ENCODE peak calls at places on chromosomes 3 and 15, in four cellular contexts. G is HepG2; Z is Peyer's patch; A is CD8-positive, alpha-beta T cell. N is an unnamed sample.

GRCh38 chr3:126556637-126557414 is 1.9 kb downstream of the C3orf22 start:
- DNase-seq in G (no peak), Z (peak; percentile 2), A (peak; percentile 9), N (peak; percentile 38)

GRCh38 chr3:48561045-48561736 is 2.4 kb downstream of the UCN2 start:
- DNase-seq in G (peak; percentile 71), Z (peak; percentile 31), A (no peak), N (peak; percentile 91)

GRCh38 chr3:14842277-14842676 is 23.5 kb downstream of the FGD5 start:
- DNase-seq in G (no peak), Z (no peak), A (no peak), N (no peak)

GRCh38 chr15:69049976-69050375 is 35.5 kb downstream of the NOX5 start:
- DNase-seq in G (no peak), Z (no peak), A (no peak), N (no peak)

GRCh38 chr3:11631822-11632221 is 11.9 kb downstream of the VGLL4 start:
- DNase-seq in G (no peak), Z (no peak), A (no peak), N (no peak)

GRCh38 chr15:96336045-96336642 is 5.6 kb downstream of the NR2F2 start:
- DNase-seq in G (no peak), Z (no peak), A (no peak), N (no peak)

GRCh38 chr15:93341164-93341563 is 252.2 kb upstream of the RGMA start:
- DNase-seq in G (peak; percentile 95), Z (no peak), A (no peak), N (no peak)

GRCh38 chr3:151011427-151011826 is 38.9 kb upstream of the CLRN1 start:
- DNase-seq in G (no peak), Z (no peak), A (no peak), N (no peak)

GRCh38 chr3:96264701-96265100 is 549.7 kb upstream of the EPHA6 start:
- DNase-seq in G (no peak), Z (no peak), A (no peak), N (no peak)

GRCh38 chr3:44981751-44982150 is 5.7 kb downstream of the EXOSC7 start:
- DNase-seq in G (no peak), Z (no peak), A (no peak), N (no peak)

GRCh38 chr15:88040516-88040915 is 216.0 kb downstream of the NTRK3 start:
- DNase-seq in G (no peak), Z (no peak), A (no peak), N (no peak)

GRCh38 chr15:56765252-56765651 is 31.9 kb upstream of the ZNF280D start:
- DNase-seq in G (no peak), Z (no peak), A (no peak), N (no peak)

GRCh38 chr3:150265305-150265704 is 142.8 kb upstream of the TSC22D2 start:
- DNase-seq in G (no peak), Z (no peak), A (no peak), N (no peak)

GRCh38 chr3:181455276-181455675 is 256.4 kb upstream of the SOX2 start:
- DNase-seq in G (no peak), Z (no peak), A (no peak), N (no peak)

GRCh38 chr15:76991048-76991447 is 3.9 kb upstream of the PSTPIP1 start:
- DNase-seq in G (no peak), Z (no peak), A (no peak), N (peak; percentile 35)

GRCh38 chr3:194574639-194575483 is 58.4 kb downstream of the TMEM44 start:
- DNase-seq in G (no peak), Z (no peak), A (no peak), N (no peak)

GRCh38 chr3:149010504-149010951 is 19.2 kb downstream of the GYG1 start:
- DNase-seq in G (peak; percentile 95), Z (no peak), A (no peak), N (no peak)

GRCh38 chr3:127034990-127035652 is 52.2 kb downstream of the PLXNA1 start:
- DNase-seq in G (no peak), Z (no peak), A (no peak), N (no peak)

GRCh38 chr15:68576253-68577236 is 2.2 kb upstream of the CORO2B start:
- DNase-seq in G (no peak), Z (no peak), A (no peak), N (no peak)

GRCh38 chr15:94582368-94582767 is 351.0 kb downstream of the MCTP2 start:
- DNase-seq in G (peak; percentile 7), Z (no peak), A (peak; percentile 22), N (peak; percentile 88)

GRCh38 chr3:129809297-129809696 is 84.2 kb downstream of the TMCC1 start:
- DNase-seq in G (no peak), Z (no peak), A (no peak), N (no peak)

GRCh38 chr3:83189634-83190033 is 1428.2 kb upstream of the GBE1 start:
- DNase-seq in G (no peak), Z (no peak), A (no peak), N (no peak)

GRCh38 chr3:155712008-155712407 is 32.9 kb downstream of the PLCH1 start:
- DNase-seq in G (no peak), Z (no peak), A (no peak), N (no peak)

GRCh38 chr3:53842436-53843194 is 3.6 kb downstream of the CHDH start:
- DNase-seq in G (peak; percentile 100), Z (no peak), A (no peak), N (peak; percentile 80)

GRCh38 chr3:1723726-1724125 is 374.9 kb upstream of the CNTN4 start:
- DNase-seq in G (no peak), Z (no peak), A (no peak), N (no peak)

GRCh38 chr3:52498134-52499054 is 3.3 kb downstream of the STAB1 start:
- DNase-seq in G (no peak), Z (peak; percentile 41), A (no peak), N (no peak)

GRCh38 chr3:74643636-74644035 is 29.2 kb upstream of the CNTN3 start:
- DNase-seq in G (no peak), Z (no peak), A (no peak), N (no peak)

GRCh38 chr3:185082149-185082548 is 70.7 kb downstream of the C3orf70 start:
- DNase-seq in G (no peak), Z (no peak), A (no peak), N (no peak)

GRCh38 chr15:92878593-92879053 is 21.5 kb upstream of the CHD2 start:
- DNase-seq in G (no peak), Z (no peak), A (no peak), N (no peak)

GRCh38 chr3:46994801-46995731 is 15.6 kb downstream of the NBEAL2 start:
- DNase-seq in G (no peak), Z (no peak), A (no peak), N (no peak)

GRCh38 chr15:80638553-80639167 is 56.5 kb upstream of the ABHD17C start:
- DNase-seq in G (no peak), Z (no peak), A (no peak), N (no peak)

GRCh38 chr3:132553811-132554210 is 43.3 kb upstream of the ACKR4 start:
- DNase-seq in G (no peak), Z (no peak), A (no peak), N (no peak)

GRCh38 chr15:25864966-25865365 is 1.8 kb upstream of the ATP10A start:
- DNase-seq in G (no peak), Z (no peak), A (no peak), N (no peak)

GRCh38 chr3:67414740-67415139 is 239.7 kb downstream of the SUCLG2 start:
- DNase-seq in G (no peak), Z (no peak), A (no peak), N (no peak)

GRCh38 chr15:39429898-39430357 is 151.0 kb upstream of the THBS1 start:
- DNase-seq in G (peak; percentile 20), Z (no peak), A (no peak), N (no peak)

GRCh38 chr15:51776952-51777574 is 25.7 kb downstream of the TMOD2 start:
- DNase-seq in G (peak; percentile 74), Z (peak; percentile 48), A (peak; percentile 63), N (peak; percentile 84)

DNA sequence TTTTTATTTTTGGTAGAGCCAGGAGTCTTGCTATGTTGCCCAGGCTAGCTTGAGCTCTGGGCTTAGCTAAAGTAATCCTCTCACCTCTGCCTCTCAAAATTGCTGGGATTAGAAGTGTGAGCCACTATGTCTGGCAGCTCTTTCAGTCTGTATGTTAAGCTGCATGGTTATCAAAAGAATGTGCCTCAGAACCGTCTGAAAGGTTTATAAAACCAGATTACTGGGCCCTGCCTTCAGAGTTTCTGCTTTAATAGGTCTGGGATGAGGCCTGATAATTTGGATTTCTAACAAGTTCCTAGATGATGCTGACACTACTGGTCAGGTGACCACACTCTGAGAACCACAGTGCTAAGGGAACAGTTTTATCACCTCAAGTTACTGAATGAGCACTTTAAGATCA is 34.6 kb downstream of the SENP5 start:
- DNase-seq in G (no peak), Z (no peak), A (no peak), N (no peak)
- H3K36me3 ChIP-seq in G (peaks cover 12% of the 10 kb centered on the region), Z (no peaks in the 10 kb centered on the region), A (peaks cover 13% of the 10 kb centered on the region), N (peaks cover 79% of the 10 kb centered on the region)

DNA sequence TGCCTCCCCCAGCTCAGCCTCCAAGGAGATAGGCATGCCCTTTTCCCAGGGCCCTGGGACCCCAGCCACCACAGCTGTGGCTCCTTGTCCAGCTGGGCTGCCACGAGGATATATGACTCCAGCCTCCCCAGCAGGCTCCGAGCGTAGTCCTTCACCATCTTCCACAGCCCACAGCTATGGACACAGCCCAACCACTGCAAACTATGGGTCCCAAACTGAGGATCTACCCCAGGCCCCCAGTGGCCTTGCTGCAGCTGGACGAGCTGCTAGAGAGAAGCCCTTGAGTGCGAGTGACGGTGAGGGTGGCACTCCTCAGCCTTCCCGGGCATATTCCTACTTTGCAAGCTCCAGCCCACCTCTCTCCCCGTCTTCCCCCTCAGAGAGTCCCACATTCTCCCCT is 20.5 kb upstream of the APEH start:
- DNase-seq in G (no peak), Z (no peak), A (no peak), N (no peak)
- H3K36me3 ChIP-seq in G (no peaks in the 10 kb centered on the region), Z (no peaks in the 10 kb centered on the region), A (no peaks in the 10 kb centered on the region), N (no peaks in the 10 kb centered on the region)

DNA sequence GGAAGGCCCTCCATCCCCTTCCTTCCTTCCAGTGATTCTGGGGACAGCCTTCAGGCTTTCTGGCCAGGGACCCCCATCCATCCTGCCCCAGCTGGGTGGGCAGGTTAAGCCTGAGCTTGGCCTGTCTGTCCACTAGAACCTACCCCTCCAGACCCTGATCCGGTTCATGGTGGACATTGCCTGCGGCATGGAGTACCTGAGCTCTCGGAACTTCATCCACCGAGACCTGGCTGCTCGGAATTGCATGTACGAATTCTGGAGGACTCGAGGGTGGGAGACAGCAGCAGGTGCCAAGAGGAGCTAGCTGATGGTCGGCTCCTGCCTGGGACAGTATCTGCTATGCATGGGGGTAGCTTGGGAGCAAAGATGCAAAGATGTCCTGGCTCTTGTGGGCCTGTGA is 13.9 kb downstream of the TYRO3 start:
- DNase-seq in G (no peak), Z (no peak), A (no peak), N (no peak)
- H3K36me3 ChIP-seq in G (peaks cover 26% of the 10 kb centered on the region), Z (no peaks in the 10 kb centered on the region), A (no peaks in the 10 kb centered on the region), N (peaks cover 82% of the 10 kb centered on the region)

GRCh38 chr15:45666119-45666875 is 31.5 kb downstream of the SQOR start:
- DNase-seq in G (no peak), Z (no peak), A (no peak), N (no peak)

GRCh38 chr15:45669422-45669821 is 34.6 kb downstream of the SQOR start:
- DNase-seq in G (no peak), Z (no peak), A (no peak), N (no peak)

GRCh38 chr15:45668386-45668785 is 33.6 kb downstream of the SQOR start:
- DNase-seq in G (no peak), Z (no peak), A (no peak), N (no peak)

GRCh38 chr15:45665261-45665660 is 30.4 kb downstream of the SQOR start:
- DNase-seq in G (no peak), Z (no peak), A (no peak), N (no peak)

GRCh38 chr15:45667002-45667401 is 32.2 kb downstream of the SQOR start:
- DNase-seq in G (no peak), Z (no peak), A (no peak), N (no peak)
- H3K36me3 ChIP-seq in G (no peaks in the 10 kb centered on the region), Z (no peaks in the 10 kb centered on the region), A (peaks cover 46% of the 10 kb centered on the region), N (no peaks in the 10 kb centered on the region)

N was measured in endodermal cell.